ENCODE peak calls at places on chromosomes 2 and 18, in six cellular contexts. I is HCT116, J is H1, W is GM12878, C is HepG2, K is NT2/D1. A is an unnamed sample.

GRCh38 chr2:135980450-135981080 is 4.9 kb downstream of the DARS1 start:
- DNase-seq in W (peak), C (no peak), J (no peak), I (no peak), K (no peak), A (no peak)

GRCh38 chr2:203916756-203917155 is 19.8 kb upstream of the ICOS start:
- DNase-seq in W (no peak), I (no peak), K (no peak), C (no peak), J (no peak), A (no peak)

GRCh38 chr2:236994361-236994760 is 91.3 kb upstream of the COPS8 start:
- DNase-seq in C (no peak), W (no peak), J (no peak), I (no peak), K (no peak), A (no peak)

GRCh38 chr18:12606592-12607315 is 51.2 kb downstream of the SPIRE1 start:
- DNase-seq in W (no peak), K (no peak), J (no peak), I (peak), C (peak), A (no peak)

GRCh38 chr2:60806988-60807681 is 51.1 kb downstream of the PAPOLG start:
- DNase-seq in I (no peak), J (no peak), C (no peak), K (no peak), W (peak), A (peak)

GRCh38 chr2:47118581-47118980 is 36.5 kb downstream of the STPG4 start:
- DNase-seq in C (no peak), W (no peak), I (no peak), K (no peak), J (no peak), A (no peak)

GRCh38 chr2:139940701-139941100 is 1160.5 kb upstream of the NXPH2 start:
- DNase-seq in I (no peak), K (no peak), C (no peak), W (no peak), J (no peak), A (no peak)

GRCh38 chr2:240145461-240145860 is 5.0 kb upstream of the OTOS start:
- DNase-seq in K (no peak), W (no peak), I (no peak), J (no peak), C (no peak), A (no peak)

GRCh38 chr2:102187191-102188150 is 648 bp downstream of the IL1RL2 start:
- DNase-seq in J (no peak), K (no peak), C (no peak), I (no peak), W (no peak), A (no peak)

GRCh38 chr2:117618607-117619006 is 195.9 kb upstream of the DDX18 start:
- DNase-seq in I (no peak), J (no peak), W (no peak), C (no peak), K (no peak), A (no peak)

GRCh38 chr2:216692636-216693413 is 2.5 kb downstream of the IGFBP5 start:
- DNase-seq in C (no peak), K (no peak), J (no peak), I (peak), W (no peak), A (peak)

GRCh38 chr2:45439788-45440773 is 171.0 kb downstream of the SRBD1 start:
- DNase-seq in K (no peak), C (peak), J (no peak), I (no peak), W (peak), A (peak)

GRCh38 chr2:233053928-233054774 is 6.0 kb upstream of the INPP5D start:
- DNase-seq in J (peak), C (peak), W (no peak), K (peak), I (peak), A (peak)

GRCh38 chr2:41880561-41881243 is 167.1 kb upstream of the PKDCC start:
- DNase-seq in K (no peak), W (no peak), I (no peak), C (no peak), J (no peak), A (no peak)

DNA sequence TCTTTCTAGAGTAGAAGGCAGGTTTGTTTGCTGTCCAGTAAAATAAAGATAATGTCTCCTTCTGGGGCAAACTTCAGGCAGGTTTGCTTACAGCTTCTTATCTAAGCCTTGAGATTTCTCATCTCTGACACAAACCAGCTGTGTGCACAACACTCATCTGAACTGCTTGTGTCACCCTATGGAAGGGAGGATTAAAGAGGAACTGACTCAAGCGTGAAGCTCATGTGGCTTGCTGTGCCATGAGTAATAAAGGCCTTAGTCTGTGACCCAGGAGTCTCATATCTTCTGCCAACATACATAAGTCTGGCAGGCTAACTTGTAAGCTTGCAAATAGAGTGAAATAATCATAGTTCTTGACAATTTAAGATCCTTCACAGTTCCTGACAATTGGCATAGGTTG is 24.2 kb upstream of the CPO start:
- DNase-seq in W (no peak), C (peak), I (peak), K (no peak), J (no peak), A (no peak)
- TF ChIP-seq ZNF274 in W (no peak), C (no peak), I (no peak), K (no peak), J (no peak), A (no peak)

DNA sequence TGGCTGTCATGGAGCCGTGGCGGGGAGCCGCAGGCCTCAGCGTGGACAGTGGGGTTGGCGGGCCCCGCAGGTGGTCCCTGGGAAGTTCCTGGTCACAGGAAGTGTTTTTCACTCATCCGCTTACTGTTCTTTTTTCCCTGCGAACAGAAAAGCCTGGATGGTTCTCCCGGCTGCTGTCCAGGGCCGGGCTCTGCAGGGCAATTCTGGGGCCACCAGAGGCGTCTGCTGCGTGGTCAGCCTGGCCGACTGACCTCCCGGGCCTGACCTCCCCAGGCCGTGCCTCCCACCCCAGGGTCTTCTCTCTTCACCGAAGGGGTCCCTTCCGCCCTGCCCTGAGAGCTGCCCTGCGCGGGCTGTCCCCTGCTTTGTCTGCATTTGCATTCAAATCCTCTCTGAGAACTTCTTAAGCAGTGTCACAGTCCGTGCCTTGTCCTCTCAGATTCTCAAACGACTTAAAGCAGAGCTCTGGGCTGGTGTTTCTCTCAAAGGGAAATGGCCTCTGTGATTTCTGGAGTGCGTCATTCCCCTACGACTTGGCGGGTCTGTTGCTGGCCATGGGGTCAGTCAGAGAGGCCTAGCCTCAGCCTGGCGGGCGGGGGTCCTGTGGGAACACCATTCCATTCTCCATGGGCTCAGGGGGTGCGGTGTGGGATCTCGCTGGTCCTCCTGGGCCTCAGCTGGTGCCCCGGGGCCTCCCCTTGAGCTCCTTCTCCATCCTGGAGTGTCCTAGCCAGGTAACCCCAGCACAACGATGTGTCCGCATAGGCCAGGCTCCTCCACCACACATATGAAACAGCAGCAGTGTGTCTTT is 38.3 kb downstream of the KLHL29 start:
- DNase-seq in W (no peak), I (no peak), J (no peak), C (no peak), K (no peak), A (no peak)
- TF ChIP-seq ZNF274 in W (no peak), I (no peak), J (no peak), C (no peak), K (no peak), A (no peak)

GRCh38 chr2:675460-675859 is 1.7 kb downstream of the TMEM18 start:
- DNase-seq in I (no peak), C (no peak), W (no peak), K (no peak), J (no peak), A (no peak)

GRCh38 chr2:677056-677949 is at the start of gene TMEM18:
- DNase-seq in J (peak), C (peak), K (peak), I (peak), W (peak), A (peak)

GRCh38 chr2:675051-675450 is 2.2 kb downstream of the TMEM18 start:
- DNase-seq in K (no peak), I (no peak), J (no peak), W (no peak), C (no peak), A (no peak)

GRCh38 chr2:675982-676646 is 1.1 kb downstream of the TMEM18 start:
- DNase-seq in I (no peak), J (peak), C (peak), K (peak), W (no peak), A (peak)

GRCh38 chr2:676647-677055 is 555 bp downstream of the TMEM18 start:
- DNase-seq in J (peak), I (peak), C (peak), W (peak), K (peak), A (peak)
- TF ChIP-seq ZNF274 in J (no peak), I (no peak), C (no peak), W (no peak), K (no peak), A (no peak)

DNA sequence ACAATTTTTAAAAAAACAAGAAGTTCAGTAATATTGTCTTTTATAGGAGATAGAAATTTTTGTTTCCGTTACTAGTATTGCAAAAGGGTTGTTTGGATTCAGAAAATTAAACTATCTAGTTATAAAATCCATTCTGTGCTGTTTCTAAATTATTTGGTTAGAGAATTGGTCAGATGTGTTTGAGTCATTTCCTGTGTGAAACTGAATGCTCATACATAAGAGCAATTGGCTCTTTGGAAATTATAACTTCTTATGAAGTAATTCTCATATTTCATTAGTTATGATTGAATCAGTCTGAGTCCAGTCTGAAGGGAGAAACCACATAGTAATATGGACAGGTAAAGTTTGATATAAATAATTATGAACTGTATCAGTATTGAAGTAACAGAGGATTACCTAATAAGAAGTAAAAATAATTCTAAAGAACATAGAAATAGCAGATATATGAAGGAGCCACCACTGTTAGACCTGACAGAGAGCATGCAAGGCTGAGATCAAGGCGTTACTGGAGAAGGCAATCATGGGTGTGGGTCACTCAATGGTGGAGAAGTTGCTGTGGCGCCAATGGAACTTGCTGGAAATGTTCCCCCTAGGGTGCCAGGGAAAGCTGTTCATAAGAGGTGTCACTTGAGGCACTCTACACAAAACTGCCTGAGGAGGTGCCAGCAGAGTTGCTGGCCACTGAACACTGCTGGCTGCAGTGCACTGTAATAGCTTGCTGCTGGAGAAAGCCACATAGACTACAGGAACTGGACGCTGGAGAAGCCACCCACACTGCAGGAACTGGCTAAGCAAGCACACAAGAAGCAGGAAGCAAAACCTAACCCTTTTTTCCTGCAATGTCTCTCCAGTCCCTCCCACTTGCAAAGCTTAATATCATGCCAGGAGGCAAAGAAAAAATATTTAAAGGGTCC is 18.0 kb upstream of the FAP start:
- DNase-seq in W (no peak), I (no peak), J (no peak), C (no peak), K (no peak), A (no peak)
- TF ChIP-seq ZNF274 in W (no peak), I (no peak), J (no peak), C (no peak), K (no peak), A (no peak)

GRCh38 chr2:151325696-151326095 is 31.7 kb upstream of the TNFAIP6 start:
- DNase-seq in W (no peak), C (no peak), J (no peak), K (no peak), I (no peak), A (no peak)
- TF ChIP-seq ZNF274 in W (no peak), C (no peak), J (no peak), K (no peak), I (no peak), A (no peak)

DNA sequence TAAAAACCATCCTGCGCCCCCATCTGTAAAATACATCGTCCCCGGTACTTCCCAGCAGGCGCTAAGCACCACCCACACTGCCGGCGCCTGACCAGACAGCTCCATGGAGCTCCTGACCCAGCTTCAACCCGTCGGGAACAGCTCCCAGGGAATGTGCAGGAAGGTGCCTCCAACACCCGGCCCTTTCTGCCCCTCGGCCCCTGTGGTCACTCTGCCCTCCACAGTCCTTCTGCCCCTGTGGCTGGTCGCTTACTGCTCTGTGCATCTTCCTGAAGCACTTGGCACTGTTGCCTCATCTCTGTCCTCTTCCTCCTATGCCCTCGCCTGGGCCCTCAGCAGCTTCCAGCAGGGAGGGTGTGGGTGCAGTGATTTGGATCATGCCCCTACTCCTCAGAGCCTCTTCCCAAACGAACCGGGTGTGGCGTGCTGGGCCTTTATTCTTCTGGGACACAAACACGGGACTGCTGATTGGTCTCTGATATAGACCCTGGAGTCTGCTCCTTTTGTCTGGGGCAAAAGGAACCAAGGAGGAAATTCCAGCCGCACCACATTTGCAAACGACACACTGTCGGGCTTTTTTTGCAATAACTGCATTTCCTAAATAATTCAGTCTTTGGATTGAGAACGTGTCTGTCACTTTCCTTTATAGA is 66.0 kb downstream of the ADI1 start:
- DNase-seq in K (no peak), J (no peak), C (no peak), W (no peak), I (no peak), A (no peak)
- TF ChIP-seq ZNF274 in K (no peak), J (no peak), C (no peak), W (no peak), I (no peak), A (no peak)

GRCh38 chr18:50934545-50935211 is 33.2 kb upstream of the ELAC1 start:
- DNase-seq in W (no peak), K (no peak), I (no peak), C (no peak), J (no peak), A (no peak)
- TF ChIP-seq ZNF274 in W (no peak), K (no peak), I (no peak), C (no peak), J (no peak), A (no peak)

GRCh38 chr2:133477614-133477990 is 90.7 kb downstream of the NCKAP5 start:
- DNase-seq in K (no peak), I (no peak), W (no peak), J (no peak), C (no peak), A (no peak)
- TF ChIP-seq ZNF274 in K (no peak), I (no peak), W (no peak), J (no peak), C (no peak), A (no peak)

GRCh38 chr2:162282765-162283425 is 35.6 kb downstream of the IFIH1 start:
- DNase-seq in I (no peak), J (no peak), C (no peak), W (no peak), K (no peak), A (no peak)
- TF ChIP-seq ZNF274 in I (no peak), J (no peak), C (no peak), W (no peak), K (no peak), A (no peak)